ENCODE peak calls at places on chromosomes 7 and 10, in eight cellular contexts. A is A549, B is IMR-90, U is colonic mucosa, I is WTC11, T is cardiac muscle cell, D is BE2C, G is kidney. J is an unnamed sample.

GRCh38 chr10:106078796-106079576 is 1085.5 kb downstream of the SORCS1 start:
- DNase-seq in B (no peak), U (no peak), D (no peak), A (no peak), I (no peak), T (peak; percentile 9), G (no peak), J (no peak)

GRCh38 chr10:60175418-60175817 is 214.3 kb downstream of the ANK3 start:
- DNase-seq in G (no peak), U (no peak), D (no peak), A (no peak), I (no peak), T (peak; percentile 16), B (peak; percentile 12), J (no peak)

GRCh38 chr7:73560035-73560835 is 2.7 kb upstream of the BCL7B start:
- DNase-seq in B (peak; percentile 91), G (no peak), A (peak; percentile 62), T (peak; percentile 64), I (no peak), D (no peak), U (no peak), J (no peak)

GRCh38 chr7:84042110-84042539 is 152.5 kb downstream of the SEMA3A start:
- DNase-seq in I (no peak), A (no peak), B (peak; percentile 84), G (no peak), U (no peak), D (peak; percentile 26), T (peak; percentile 47), J (no peak)

GRCh38 chr7:5354460-5355279 is 69.0 kb downstream of the TNRC18 start:
- DNase-seq in G (peak; percentile 84), U (peak; percentile 91), B (peak; percentile 43), D (peak; percentile 93), T (peak; percentile 10), A (no peak), I (peak; percentile 58), J (no peak)

GRCh38 chr10:117892681-117893220 is 154.0 kb downstream of the RAB11FIP2 start:
- DNase-seq in A (no peak), B (no peak), D (no peak), T (no peak), I (no peak), U (no peak), G (no peak), J (no peak)

GRCh38 chr7:16753102-16753931 is at the start of gene TSPAN13:
- DNase-seq in U (peak; percentile 96), T (peak; percentile 71), A (peak; percentile 86), G (peak; percentile 93), I (peak; percentile 97), B (peak; percentile 25), D (peak; percentile 93), J (peak; percentile 96)

GRCh38 chr10:117221156-117221711 is 19.7 kb upstream of the SLC18A2 start:
- DNase-seq in U (no peak), I (peak; percentile 24), B (peak; percentile 1), T (peak; percentile 6), D (peak; percentile 91), G (no peak), A (peak; percentile 97), J (peak; percentile 12)

DNA sequence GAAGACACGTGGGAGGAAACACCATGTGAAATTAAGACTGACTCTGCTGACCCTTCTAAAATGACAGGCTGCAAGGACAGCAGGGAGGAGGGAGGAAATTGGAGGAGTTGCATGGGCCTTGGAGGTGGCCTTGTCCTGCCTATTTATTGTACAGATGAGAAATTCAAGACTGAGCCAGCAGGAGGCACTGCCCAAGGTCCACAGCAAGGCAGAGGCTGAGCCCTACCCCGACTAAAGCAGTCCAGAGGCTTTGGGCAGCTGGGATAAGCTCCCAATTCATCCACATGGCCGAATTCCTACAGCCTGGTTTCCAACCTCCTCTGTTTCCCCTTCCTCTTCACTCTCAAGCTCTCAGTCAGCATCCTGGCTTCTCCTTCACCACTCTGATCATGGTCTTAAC is 215.9 kb upstream of the ZMIZ1 start:
- DNase-seq in D (no peak), I (peak; percentile 71), A (peak; percentile 19), U (peak; percentile 42), G (no peak), B (peak; percentile 4), T (peak; percentile 40), J (no peak)
- TF ChIP-seq CTCF in D (peak; percentile 22), I (peak; percentile 42), A (peak; percentile 23), U (peak; percentile 28), G (peak; percentile 23), B (peak; percentile 22), T (peak; percentile 33), J (peak; percentile 40)

GRCh38 chr7:120394595-120394994 is 121.6 kb downstream of the KCND2 start:
- DNase-seq in D (no peak), I (no peak), U (no peak), T (no peak), B (no peak), A (no peak), G (no peak), J (no peak)

GRCh38 chr7:120400806-120401455 is 128.0 kb downstream of the KCND2 start:
- DNase-seq in U (no peak), G (no peak), I (no peak), B (no peak), D (no peak), T (no peak), A (no peak), J (no peak)

GRCh38 chr7:120402368-120402767 is 129.4 kb downstream of the KCND2 start:
- DNase-seq in U (no peak), B (peak; percentile 0), A (no peak), T (peak; percentile 34), D (no peak), I (no peak), G (no peak), J (no peak)

GRCh38 chr7:120395526-120396019 is 122.6 kb downstream of the KCND2 start:
- DNase-seq in D (no peak), B (no peak), T (no peak), A (no peak), G (no peak), I (no peak), U (no peak), J (no peak)

DNA sequence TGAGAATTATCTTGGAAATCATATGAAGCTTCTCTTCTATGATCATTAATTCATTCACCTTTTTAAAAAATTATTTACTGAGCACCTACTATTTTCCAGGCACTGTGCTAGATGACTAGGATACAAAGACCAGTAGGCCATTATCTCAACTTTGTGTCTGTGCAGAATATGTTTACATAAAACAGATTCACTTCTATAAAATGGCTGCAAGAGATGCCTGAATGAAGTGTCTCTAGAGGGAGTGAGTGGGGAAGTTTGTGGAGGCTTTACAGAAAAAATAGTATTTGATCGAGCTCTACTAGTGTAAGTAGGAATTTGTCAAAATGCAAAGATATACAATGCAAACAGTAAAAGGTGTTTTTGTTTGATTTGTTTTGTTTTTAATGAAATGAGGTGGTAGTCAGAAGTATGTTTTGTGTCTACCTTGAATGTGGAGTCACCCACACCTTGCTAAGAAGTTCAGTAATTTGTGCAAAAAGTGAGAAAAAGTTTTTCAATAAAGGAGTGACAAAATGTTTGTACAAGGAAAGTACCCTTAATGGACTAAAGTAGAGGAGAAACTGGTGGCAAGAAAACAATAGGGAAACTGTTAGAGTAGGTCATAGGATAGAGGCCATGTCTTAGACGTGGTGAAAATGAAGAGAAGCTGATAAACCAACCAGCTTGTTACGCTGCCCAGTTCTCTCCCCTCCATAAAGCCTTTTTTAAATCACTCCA is 125.5 kb downstream of the KCND2 start:
- DNase-seq in B (no peak), A (no peak), D (no peak), G (no peak), U (no peak), I (no peak), T (no peak), J (no peak)
- TF ChIP-seq CTCF in B (no peak), A (no peak), D (no peak), G (no peak), U (no peak), I (no peak), T (no peak), J (no peak)

GRCh38 chr10:121570316-121570715 is 27.9 kb downstream of the FGFR2 start:
- DNase-seq in G (no peak), A (no peak), U (no peak), B (no peak), I (no peak), D (no peak), T (no peak), J (no peak)
- TF ChIP-seq CTCF in G (no peak), A (no peak), U (no peak), B (no peak), I (no peak), D (no peak), T (no peak), J (no peak)

DNA sequence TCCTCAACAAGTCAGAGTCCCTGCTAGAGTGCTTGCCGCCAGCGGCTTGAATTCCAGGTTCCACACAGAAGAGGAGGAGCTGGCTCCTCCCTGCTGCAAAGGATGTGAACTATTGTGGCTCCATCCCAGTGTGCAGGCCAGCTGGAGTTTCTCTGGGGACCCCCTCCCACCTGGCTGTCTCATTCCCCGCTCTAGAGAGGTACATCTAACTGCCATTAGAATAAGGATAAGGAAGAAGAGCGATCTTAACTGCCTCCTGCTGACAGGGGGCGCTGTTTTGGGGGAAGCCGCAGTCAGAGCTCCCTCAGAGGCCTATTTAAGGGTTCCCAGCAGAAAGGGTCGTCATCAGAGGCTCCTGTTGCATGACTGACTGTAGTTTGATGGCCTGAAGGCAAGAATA is 40.8 kb upstream of the HECW1 start:
- DNase-seq in T (peak; percentile 21), U (no peak), B (peak; percentile 1), D (peak; percentile 25), A (no peak), G (no peak), I (peak; percentile 88), J (no peak)
- TF ChIP-seq CTCF in T (peak; percentile 45), U (no peak), B (peak; percentile 37), D (peak; percentile 45), A (peak; percentile 22), G (no peak), I (peak; percentile 85), J (no peak)

J was measured in upper lobe of right lung.